ENCODE peak calls at places on chromosomes 12 and 14, in four cellular contexts. One of them, this sample, is unnamed.
A peak's percentile ranks its signal among the peaks of the same experiment; 100 is the strongest.

GRCh38 chr12:108638997-108639822 is 5.5 kb upstream of the SELPLG start:
- DNase-seq in IMR-90: no peak
- DNase-seq in heart left ventricle: no peak
- DNase-seq in transverse colon: no peak
- DNase-seq in this sample: no peak

GRCh38 chr12:76028649-76029277 is 2.8 kb downstream of the PHLDA1 start:
- DNase-seq in IMR-90: no peak
- DNase-seq in heart left ventricle: no peak
- DNase-seq in transverse colon: no peak
- DNase-seq in this sample: no peak

GRCh38 chr12:48199784-48200198 is 3.3 kb downstream of the OR10AD1 start:
- DNase-seq in IMR-90: peak; percentile 68
- DNase-seq in heart left ventricle: no peak
- DNase-seq in transverse colon: no peak
- DNase-seq in this sample: no peak

GRCh38 chr14:61252354-61253063 is 28.6 kb downstream of the TMEM30B start:
- DNase-seq in IMR-90: peak; percentile 99
- DNase-seq in heart left ventricle: peak; percentile 67
- DNase-seq in transverse colon: peak; percentile 56
- DNase-seq in this sample: peak; percentile 34

GRCh38 chr12:122928891-122929538 is 33.1 kb upstream of the VPS37B start:
- DNase-seq in IMR-90: no peak
- DNase-seq in heart left ventricle: no peak
- DNase-seq in transverse colon: no peak
- DNase-seq in this sample: no peak

GRCh38 chr12:123900898-123901376 is 71.7 kb downstream of the CCDC92 start:
- DNase-seq in IMR-90: peak; percentile 44
- DNase-seq in heart left ventricle: no peak
- DNase-seq in transverse colon: no peak
- DNase-seq in this sample: no peak

GRCh38 chr12:82835217-82835616 is 148.5 kb downstream of the TMTC2 start:
- DNase-seq in IMR-90: peak; percentile 29
- DNase-seq in heart left ventricle: no peak
- DNase-seq in transverse colon: no peak
- DNase-seq in this sample: no peak

GRCh38 chr12:5442251-5443006 is 10.5 kb downstream of the NTF3 start:
- DNase-seq in IMR-90: peak; percentile 73
- DNase-seq in heart left ventricle: peak; percentile 47
- DNase-seq in transverse colon: no peak
- DNase-seq in this sample: no peak

GRCh38 chr14:59086241-59086899 is 102.1 kb upstream of the DAAM1 start:
- DNase-seq in IMR-90: peak; percentile 66
- DNase-seq in heart left ventricle: no peak
- DNase-seq in transverse colon: no peak
- DNase-seq in this sample: no peak

GRCh38 chr12:132559652-132560420 is 50.5 kb downstream of the LRCOL1 start:
- DNase-seq in IMR-90: peak; percentile 36
- DNase-seq in heart left ventricle: no peak
- DNase-seq in transverse colon: peak; percentile 51
- DNase-seq in this sample: no peak

GRCh38 chr12:65926119-65927004 is 102.1 kb downstream of the HMGA2 start:
- DNase-seq in IMR-90: no peak
- DNase-seq in heart left ventricle: no peak
- DNase-seq in transverse colon: no peak
- DNase-seq in this sample: no peak

GRCh38 chr12:99959549-99960170 is 25.1 kb downstream of the ANKS1B start:
- DNase-seq in IMR-90: no peak
- DNase-seq in heart left ventricle: no peak
- DNase-seq in transverse colon: no peak
- DNase-seq in this sample: no peak

GRCh38 chr12:50482566-50482965 is 22.2 kb upstream of the DIP2B start:
- DNase-seq in IMR-90: peak; percentile 29
- DNase-seq in heart left ventricle: no peak
- DNase-seq in transverse colon: no peak
- DNase-seq in this sample: no peak

GRCh38 chr14:68458840-68459469 is 333.9 kb downstream of the ZFP36L1 start:
- DNase-seq in IMR-90: peak; percentile 87
- DNase-seq in heart left ventricle: peak; percentile 65
- DNase-seq in transverse colon: peak; percentile 49
- DNase-seq in this sample: no peak

GRCh38 chr14:54894995-54895394 is 7.6 kb downstream of the GCH1 start:
- DNase-seq in IMR-90: peak; percentile 45
- DNase-seq in heart left ventricle: no peak
- DNase-seq in transverse colon: no peak
- DNase-seq in this sample: no peak

GRCh38 chr14:54889919-54890318 is 12.7 kb downstream of the GCH1 start:
- DNase-seq in IMR-90: peak; percentile 20
- DNase-seq in heart left ventricle: no peak
- DNase-seq in transverse colon: no peak
- DNase-seq in this sample: no peak

GRCh38 chr14:54893151-54893760 is 9.4 kb downstream of the GCH1 start:
- DNase-seq in IMR-90: peak; percentile 80
- DNase-seq in heart left ventricle: no peak
- DNase-seq in transverse colon: no peak
- DNase-seq in this sample: no peak

GRCh38 chr14:54891471-54892245 is 11.0 kb downstream of the GCH1 start:
- DNase-seq in IMR-90: no peak
- DNase-seq in heart left ventricle: no peak
- DNase-seq in transverse colon: no peak
- DNase-seq in this sample: no peak

GRCh38 chr14:54890794-54891193 is 11.8 kb downstream of the GCH1 start:
- DNase-seq in IMR-90: no peak
- DNase-seq in heart left ventricle: no peak
- DNase-seq in transverse colon: no peak
- DNase-seq in this sample: no peak
- H3K27ac ChIP-seq in IMR-90: no peak overlapping the region
- H3K27ac ChIP-seq in heart left ventricle: no peak overlapping the region
- H3K27ac ChIP-seq in transverse colon: no peak overlapping the region
- H3K27ac ChIP-seq in this sample: no peak overlapping the region

DNA sequence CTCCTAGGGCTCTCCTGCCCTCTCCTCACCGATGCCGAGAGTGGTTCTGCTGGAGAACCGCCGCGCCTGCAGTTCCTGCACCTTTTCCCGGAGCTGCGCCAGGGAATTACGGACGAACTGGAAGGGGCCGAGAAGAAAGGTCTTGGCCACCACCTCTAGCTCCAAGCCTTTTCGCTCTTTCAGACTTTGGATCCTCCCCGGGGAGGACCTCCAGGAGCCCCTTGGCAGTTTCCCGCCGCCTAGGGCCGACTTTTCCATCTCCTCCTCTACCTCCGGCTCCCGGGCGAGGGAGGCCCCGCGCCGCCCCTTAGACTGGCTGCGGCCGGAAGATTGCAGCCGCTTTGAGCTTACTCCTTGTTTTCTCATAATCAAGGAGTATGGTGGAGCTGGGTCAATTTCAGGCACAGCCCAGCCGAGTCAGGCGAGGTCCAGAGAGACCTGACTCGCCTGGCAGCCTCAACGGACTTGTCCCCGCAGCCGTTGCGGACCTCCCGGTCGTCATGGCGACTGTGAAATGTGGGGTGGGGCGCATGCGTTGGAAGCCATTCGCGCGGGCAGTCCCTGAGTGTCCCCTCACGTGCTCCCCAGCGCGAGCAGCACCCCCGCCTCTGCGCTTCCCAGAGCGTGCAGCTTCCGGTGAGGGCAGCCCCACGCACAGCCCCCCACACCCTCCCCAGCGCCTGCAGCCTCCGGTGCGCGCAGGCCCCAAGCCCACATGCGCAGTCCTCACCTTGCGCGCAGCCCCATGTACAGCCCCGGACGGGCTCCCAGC is at the start of gene DPY19L2:
- DNase-seq in IMR-90: peak; percentile 52
- DNase-seq in heart left ventricle: peak; percentile 83
- DNase-seq in transverse colon: peak; percentile 36
- DNase-seq in this sample: peak; percentile 77
- H3K27ac ChIP-seq in IMR-90: peak within 1 kb of the TSS; percentile 43
- H3K27ac ChIP-seq in heart left ventricle: peak within 1 kb of the TSS; percentile 98
- H3K27ac ChIP-seq in transverse colon: peak within 1 kb of the TSS; percentile 74
- H3K27ac ChIP-seq in this sample: peak within 1 kb of the TSS; percentile 67

GRCh38 chr14:81329640-81330385 is 70.3 kb downstream of the STON2 start:
- DNase-seq in IMR-90: no peak
- DNase-seq in heart left ventricle: no peak
- DNase-seq in transverse colon: no peak
- DNase-seq in this sample: no peak
- H3K27ac ChIP-seq in IMR-90: no peak overlapping the region
- H3K27ac ChIP-seq in heart left ventricle: no peak overlapping the region
- H3K27ac ChIP-seq in transverse colon: no peak overlapping the region
- H3K27ac ChIP-seq in this sample: peak overlapping the region; percentile 70

GRCh38 chr14:102508410-102508773 is 1.2 kb downstream of the ANKRD9 start:
- DNase-seq in IMR-90: no peak
- DNase-seq in heart left ventricle: no peak
- DNase-seq in transverse colon: peak; percentile 89
- DNase-seq in this sample: no peak
- H3K27ac ChIP-seq in IMR-90: no peak overlapping the region
- H3K27ac ChIP-seq in heart left ventricle: peak overlapping the region; percentile 100
- H3K27ac ChIP-seq in transverse colon: peak overlapping the region; percentile 93
- H3K27ac ChIP-seq in this sample: peak overlapping the region; percentile 89

GRCh38 chr12:126752021-126752420 is 1514.9 kb upstream of the TMEM132C start:
- DNase-seq in IMR-90: no peak
- DNase-seq in heart left ventricle: no peak
- DNase-seq in transverse colon: no peak
- DNase-seq in this sample: no peak
- H3K27ac ChIP-seq in IMR-90: no peak overlapping the region
- H3K27ac ChIP-seq in heart left ventricle: no peak overlapping the region
- H3K27ac ChIP-seq in transverse colon: no peak overlapping the region
- H3K27ac ChIP-seq in this sample: no peak overlapping the region

GRCh38 chr12:2974560-2974971 is 15.4 kb downstream of the TEAD4 start:
- DNase-seq in IMR-90: peak; percentile 37
- DNase-seq in heart left ventricle: no peak
- DNase-seq in transverse colon: no peak
- DNase-seq in this sample: no peak
- H3K27ac ChIP-seq in IMR-90: no peak overlapping the region
- H3K27ac ChIP-seq in heart left ventricle: no peak overlapping the region
- H3K27ac ChIP-seq in transverse colon: no peak overlapping the region
- H3K27ac ChIP-seq in this sample: no peak overlapping the region

This sample was measured in caudate nucleus.